ENCODE peak calls at places on chromosomes 11 and 22, in five cellular contexts. R is endodermal cell; X is uterus; W is stomach; J is CD8-positive, alpha-beta memory T cell. U is an unnamed sample.

GRCh38 chr11:123085497-123085896 is 23.6 kb upstream of the HSPA8 start:
- DNase-seq in R (no peak), X (no peak), W (no peak), J (no peak), U (no peak)

GRCh38 chr11:107705027-107705426 is 6.8 kb downstream of the SLN start:
- DNase-seq in R (no peak), X (no peak), W (no peak), J (no peak), U (no peak)

GRCh38 chr11:67033661-67034166 is 10.8 kb downstream of the SYT12 start:
- DNase-seq in R (peak; percentile 24), X (peak; percentile 68), W (no peak), J (no peak), U (no peak)

GRCh38 chr11:120335596-120335927 is 651 bp upstream of the ARHGEF12 start:
- DNase-seq in R (no peak), X (no peak), W (peak; percentile 47), J (no peak), U (peak; percentile 75)

GRCh38 chr11:102330226-102330625 is 12.9 kb downstream of the BIRC3 start:
- DNase-seq in R (no peak), X (no peak), W (no peak), J (no peak), U (no peak)

GRCh38 chr11:24496728-24497396 is at the start of gene LUZP2:
- DNase-seq in R (peak; percentile 89), X (no peak), W (no peak), J (no peak), U (peak; percentile 67)

GRCh38 chr22:24496661-24497060 is 1.5 kb downstream of the UPB1 start:
- DNase-seq in R (peak; percentile 43), X (no peak), W (no peak), J (no peak), U (no peak)

GRCh38 chr11:66020618-66021357 is 5.5 kb downstream of the CATSPER1 start:
- DNase-seq in R (no peak), X (no peak), W (peak; percentile 41), J (no peak), U (no peak)

GRCh38 chr11:35047179-35047578 is 91.8 kb upstream of the CD44 start:
- DNase-seq in R (no peak), X (no peak), W (no peak), J (peak; percentile 32), U (no peak)

GRCh38 chr22:26610983-26611382 is 6.8 kb downstream of the CRYBB1 start:
- DNase-seq in R (no peak), X (no peak), W (no peak), J (no peak), U (no peak)

GRCh38 chr11:124481365-124482323 is 36.1 kb upstream of the OR8B8 start:
- DNase-seq in R (peak; percentile 79), X (no peak), W (no peak), J (no peak), U (peak; percentile 19)

GRCh38 chr11:118343981-118344521 is at the start of gene CD3G:
- DNase-seq in R (no peak), X (no peak), W (peak; percentile 26), J (peak; percentile 56), U (no peak)

GRCh38 chr11:70647188-70648166 is 249.1 kb downstream of the CTTN start:
- DNase-seq in R (no peak), X (no peak), W (no peak), J (no peak), U (peak; percentile 85)

GRCh38 chr22:30310881-30311771 is 15.6 kb downstream of the TBC1D10A start:
- DNase-seq in R (no peak), X (peak; percentile 86), W (peak; percentile 92), J (no peak), U (peak; percentile 56)

GRCh38 chr22:46936378-46936916 is 174.0 kb downstream of the TBC1D22A start:
- DNase-seq in R (no peak), X (no peak), W (no peak), J (no peak), U (no peak)

GRCh38 chr11:79313513-79313912 is 127.3 kb downstream of the TENM4 start:
- DNase-seq in R (no peak), X (no peak), W (no peak), J (no peak), U (no peak)

GRCh38 chr22:49997221-49997599 is 15.4 kb downstream of the IL17REL start:
- DNase-seq in R (peak; percentile 47), X (no peak), W (peak; percentile 91), J (no peak), U (peak; percentile 56)

GRCh38 chr22:37222440-37222971 is 10.2 kb upstream of the SSTR3 start:
- DNase-seq in R (no peak), X (no peak), W (no peak), J (peak; percentile 37), U (no peak)

DNA sequence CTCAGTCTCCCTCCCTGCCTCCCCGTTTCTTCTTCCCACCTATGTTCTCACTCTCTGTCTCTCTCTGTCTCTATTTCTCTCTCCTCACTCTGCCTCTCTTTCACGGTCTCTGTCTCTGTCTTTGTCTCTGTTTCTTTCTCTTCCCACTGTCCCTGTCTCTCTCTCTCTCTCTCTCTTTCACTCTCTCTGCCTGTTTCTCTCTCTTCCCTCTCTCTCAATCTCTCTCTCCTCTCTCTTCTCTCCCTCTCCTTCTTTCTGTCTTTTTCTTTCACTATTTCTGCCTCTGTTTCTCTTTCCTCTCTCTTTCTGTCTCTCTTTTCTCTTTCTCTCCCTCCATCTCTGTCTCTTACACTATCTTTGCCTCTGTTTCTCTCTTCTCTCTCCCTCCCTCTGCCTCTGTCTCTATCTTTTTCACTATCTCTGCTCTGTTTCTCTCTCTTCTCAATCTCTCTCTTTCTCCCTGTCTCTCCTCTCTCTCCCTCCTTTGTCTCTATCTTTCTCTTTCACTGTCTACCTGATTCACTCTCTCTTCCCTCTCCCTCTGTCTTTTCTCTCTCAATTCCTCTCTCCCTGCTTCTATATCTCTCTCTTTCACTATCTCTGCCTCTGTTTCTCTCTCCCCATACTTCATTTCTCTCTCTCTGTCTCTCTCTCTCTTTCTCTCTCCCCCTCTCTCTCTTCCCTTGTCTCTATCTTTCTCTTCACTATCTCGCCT is 5.4 kb downstream of the APLNR start:
- DNase-seq in R (no peak), X (no peak), W (no peak), J (no peak), U (no peak)
- H3K27me3 ChIP-seq in R (peaks cover 9% of the 10 kb centered on the region), X (no peaks in the 10 kb centered on the region), W (peaks cover 66% of the 10 kb centered on the region), J (no peaks in the 10 kb centered on the region), U (peaks cover 3% of the 10 kb centered on the region)

DNA sequence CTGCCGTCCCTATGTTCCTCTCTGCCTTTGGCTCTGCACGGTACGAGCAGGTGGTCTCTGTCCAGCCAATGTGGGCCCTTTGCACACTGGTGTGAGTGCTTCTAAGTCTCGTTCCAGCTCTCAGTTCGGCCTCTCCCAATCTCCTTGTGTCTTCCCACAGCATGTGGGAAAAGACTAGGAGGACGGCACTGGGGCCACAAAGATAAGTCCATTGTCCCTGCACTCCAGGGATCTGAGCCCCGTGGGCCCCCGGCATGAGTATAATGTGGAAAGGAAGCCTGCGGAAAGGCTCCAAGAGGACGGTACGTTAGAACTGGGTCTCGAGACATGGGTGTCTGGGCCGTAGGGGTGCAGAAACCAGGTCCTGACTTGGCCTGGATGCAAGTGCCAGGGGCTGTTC is 16.4 kb downstream of the MYEOV start:
- DNase-seq in R (no peak), X (no peak), W (no peak), J (no peak), U (no peak)
- H3K36me3 ChIP-seq in R (no peaks in the 10 kb centered on the region), X (no peaks in the 10 kb centered on the region), W (no peaks in the 10 kb centered on the region), J (no peaks in the 10 kb centered on the region), U (no peaks in the 10 kb centered on the region)

GRCh38 chr22:22618448-22618847 is 26.0 kb upstream of the GGTLC2 start:
- DNase-seq in R (no peak), X (no peak), W (no peak), J (no peak), U (no peak)

GRCh38 chr22:22616636-22617035 is 27.8 kb upstream of the GGTLC2 start:
- DNase-seq in R (no peak), X (no peak), W (no peak), J (no peak), U (no peak)

GRCh38 chr22:22614065-22614464 is 30.3 kb upstream of the GGTLC2 start:
- DNase-seq in R (peak; percentile 62), X (no peak), W (no peak), J (no peak), U (no peak)

GRCh38 chr22:22619765-22620414 is 24.5 kb upstream of the GGTLC2 start:
- DNase-seq in R (no peak), X (no peak), W (no peak), J (no peak), U (no peak)

DNA sequence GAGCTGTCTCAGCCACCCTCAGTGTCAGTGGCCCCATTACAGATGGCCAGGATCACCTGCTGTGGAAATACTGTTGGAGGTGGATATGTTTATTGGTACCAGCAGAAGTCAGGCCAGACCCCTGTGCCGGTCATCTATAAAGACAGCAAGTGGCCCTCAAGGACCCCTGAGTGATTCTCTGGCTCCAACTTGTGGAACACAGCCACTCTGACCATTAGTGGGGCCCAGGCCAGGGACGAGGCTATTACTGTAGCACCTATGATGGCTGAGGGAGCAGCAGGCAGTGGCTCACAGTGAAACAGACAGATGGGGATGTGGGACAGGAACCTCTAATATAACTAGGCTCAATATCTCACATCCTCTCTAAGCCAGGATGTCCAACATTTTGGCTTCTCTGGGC is 25.5 kb upstream of the GGTLC2 start:
- DNase-seq in R (no peak), X (no peak), W (no peak), J (no peak), U (no peak)
- H3K27me3 ChIP-seq in R (peaks cover 27% of the 10 kb centered on the region), X (no peaks in the 10 kb centered on the region), W (peaks cover 17% of the 10 kb centered on the region), J (no peaks in the 10 kb centered on the region), U (peaks cover 37% of the 10 kb centered on the region)

GRCh38 chr22:20108757-20109230 is 7.1 kb upstream of the RANBP1 start:
- DNase-seq in R (no peak), X (no peak), W (no peak), J (no peak), U (no peak)
- H3K36me3 ChIP-seq in R (peaks cover 73% of the 10 kb centered on the region), X (no peaks in the 10 kb centered on the region), W (peaks cover 99% of the 10 kb centered on the region), J (peaks cover 65% of the 10 kb centered on the region), U (peaks cover 50% of the 10 kb centered on the region)

GRCh38 chr22:39256186-39256552 is 11.4 kb upstream of the PDGFB start:
- DNase-seq in R (no peak), X (no peak), W (no peak), J (no peak), U (peak; percentile 50)

GRCh38 chr22:39256979-39257378 is 12.2 kb upstream of the PDGFB start:
- DNase-seq in R (no peak), X (no peak), W (no peak), J (no peak), U (no peak)

GRCh38 chr22:39254122-39254521 is 9.3 kb upstream of the PDGFB start:
- DNase-seq in R (peak; percentile 62), X (no peak), W (no peak), J (no peak), U (peak; percentile 69)

GRCh38 chr22:39254789-39255298 is 10.1 kb upstream of the PDGFB start:
- DNase-seq in R (peak; percentile 59), X (peak; percentile 63), W (no peak), J (peak; percentile 33), U (peak; percentile 78)

GRCh38 chr22:39255449-39256185 is 10.8 kb upstream of the PDGFB start:
- DNase-seq in R (peak; percentile 44), X (no peak), W (no peak), J (no peak), U (peak; percentile 65)
- H3K27me3 ChIP-seq in R (no peaks in the 10 kb centered on the region), X (no peaks in the 10 kb centered on the region), W (peaks cover 32% of the 10 kb centered on the region), J (no peaks in the 10 kb centered on the region), U (no peaks in the 10 kb centered on the region)